ENCODE peak calls at places on chromosome 22, in five cellular contexts. One of them, this sample, is unnamed.

GRCh38 chr22:20246368-20247009 is 21.6 kb downstream of the RTN4R start:
- DNase-seq in mucosa of gallbladder: no peak
- DNase-seq in T-helper 1 cell: no peak
- DNase-seq in nephron progenitor cell: peak; percentile 52
- DNase-seq in HS-27A: no peak
- DNase-seq in this sample: no peak

GRCh38 chr22:30969532-30970355 is 679 bp downstream of the TUG1 start:
- DNase-seq in HS-27A: no peak
- DNase-seq in nephron progenitor cell: no peak
- DNase-seq in mucosa of gallbladder: peak; percentile 16
- DNase-seq in T-helper 1 cell: peak; percentile 18
- DNase-seq in this sample: peak; percentile 70

GRCh38 chr22:33038131-33038772 is 19.9 kb downstream of the SYN3 start:
- DNase-seq in T-helper 1 cell: no peak
- DNase-seq in mucosa of gallbladder: no peak
- DNase-seq in HS-27A: no peak
- DNase-seq in nephron progenitor cell: no peak
- DNase-seq in this sample: no peak

GRCh38 chr22:21760640-21761039 is 25.0 kb upstream of the YPEL1 start:
- DNase-seq in nephron progenitor cell: no peak
- DNase-seq in T-helper 1 cell: no peak
- DNase-seq in HS-27A: no peak
- DNase-seq in mucosa of gallbladder: no peak
- DNase-seq in this sample: no peak

GRCh38 chr22:32987081-32987631 is 71.0 kb downstream of the SYN3 start:
- DNase-seq in T-helper 1 cell: no peak
- DNase-seq in mucosa of gallbladder: no peak
- DNase-seq in nephron progenitor cell: no peak
- DNase-seq in HS-27A: no peak
- DNase-seq in this sample: no peak

GRCh38 chr22:43014062-43014875 is 680 bp downstream of the PACSIN2 start:
- DNase-seq in T-helper 1 cell: peak; percentile 16
- DNase-seq in mucosa of gallbladder: no peak
- DNase-seq in HS-27A: no peak
- DNase-seq in nephron progenitor cell: peak; percentile 65
- DNase-seq in this sample: peak; percentile 19

GRCh38 chr22:36323182-36323854 is 64.4 kb downstream of the MYH9 start:
- DNase-seq in HS-27A: no peak
- DNase-seq in mucosa of gallbladder: peak; percentile 78
- DNase-seq in T-helper 1 cell: no peak
- DNase-seq in nephron progenitor cell: no peak
- DNase-seq in this sample: no peak

GRCh38 chr22:38260760-38261477 is 11.9 kb downstream of the TMEM184B start:
- DNase-seq in T-helper 1 cell: no peak
- DNase-seq in mucosa of gallbladder: no peak
- DNase-seq in nephron progenitor cell: no peak
- DNase-seq in HS-27A: no peak
- DNase-seq in this sample: no peak

GRCh38 chr22:46564084-46564714 is 26.8 kb upstream of the CELSR1 start:
- DNase-seq in nephron progenitor cell: no peak
- DNase-seq in HS-27A: no peak
- DNase-seq in T-helper 1 cell: no peak
- DNase-seq in mucosa of gallbladder: no peak
- DNase-seq in this sample: no peak

GRCh38 chr22:45553333-45554039 is 50.8 kb downstream of the FBLN1 start:
- DNase-seq in HS-27A: peak; percentile 35
- DNase-seq in nephron progenitor cell: peak; percentile 92
- DNase-seq in mucosa of gallbladder: peak; percentile 76
- DNase-seq in T-helper 1 cell: no peak
- DNase-seq in this sample: peak; percentile 71

GRCh38 chr22:19019029-19019678 is 83.1 kb upstream of the PRODH start:
- DNase-seq in nephron progenitor cell: no peak
- DNase-seq in mucosa of gallbladder: no peak
- DNase-seq in HS-27A: no peak
- DNase-seq in T-helper 1 cell: no peak
- DNase-seq in this sample: no peak

GRCh38 chr22:37806409-37807338 is 1.1 kb upstream of the GCAT start:
- DNase-seq in nephron progenitor cell: peak; percentile 39
- DNase-seq in mucosa of gallbladder: no peak
- DNase-seq in HS-27A: no peak
- DNase-seq in T-helper 1 cell: no peak
- DNase-seq in this sample: no peak

GRCh38 chr22:29635734-29636357 is 32.4 kb downstream of the NF2 start:
- DNase-seq in HS-27A: no peak
- DNase-seq in T-helper 1 cell: no peak
- DNase-seq in nephron progenitor cell: peak; percentile 12
- DNase-seq in mucosa of gallbladder: no peak
- DNase-seq in this sample: peak; percentile 36

GRCh38 chr22:23553438-23553837 is 26.7 kb downstream of the IGLL1 start:
- DNase-seq in mucosa of gallbladder: no peak
- DNase-seq in nephron progenitor cell: no peak
- DNase-seq in HS-27A: no peak
- DNase-seq in T-helper 1 cell: no peak
- DNase-seq in this sample: no peak

GRCh38 chr22:22748297-22748743 is 103.9 kb downstream of the GGTLC2 start:
- DNase-seq in T-helper 1 cell: no peak
- DNase-seq in mucosa of gallbladder: peak; percentile 66
- DNase-seq in nephron progenitor cell: peak; percentile 40
- DNase-seq in HS-27A: no peak
- DNase-seq in this sample: peak; percentile 17

GRCh38 chr22:17319541-17319940 is 49.7 kb upstream of the CECR2 start:
- DNase-seq in HS-27A: no peak
- DNase-seq in nephron progenitor cell: no peak
- DNase-seq in T-helper 1 cell: no peak
- DNase-seq in mucosa of gallbladder: no peak
- DNase-seq in this sample: no peak

GRCh38 chr22:35705141-35705540 is 12.5 kb upstream of the APOL5 start:
- DNase-seq in T-helper 1 cell: no peak
- DNase-seq in mucosa of gallbladder: no peak
- DNase-seq in nephron progenitor cell: no peak
- DNase-seq in HS-27A: peak; percentile 69
- DNase-seq in this sample: no peak

GRCh38 chr22:23800297-23801237 is 13.8 kb downstream of the SMARCB1 start:
- DNase-seq in HS-27A: no peak
- DNase-seq in mucosa of gallbladder: no peak
- DNase-seq in nephron progenitor cell: no peak
- DNase-seq in T-helper 1 cell: no peak
- DNase-seq in this sample: peak; percentile 77

This sample was measured in germinal center.